ENCODE peak calls at places on chromosome 2, in ten cellular contexts. W is WERI-Rb-1; L is GM12865; I is Caco-2; G is midbrain; V is 8988T; C is smooth muscle cell of the brain vasculature; J is pons; K is stimulated activated CD4-positive, alpha-beta T cell treated with anti-CD3 and anti-CD28 coated beads, TNF-alpha, amount 100 ng/mL, for 24 hours; X is right lobe of liver. E is an unnamed sample.

GRCh38 chr2:236133410-236134012 is 34.7 kb downstream of the GBX2 start:
- DNase-seq in G (no peak), J (no peak), L (no peak), V (no peak), W (no peak), X (no peak), K (no peak), I (no peak), C (no peak), E (no peak)

GRCh38 chr2:20457027-20457426 is 10.2 kb downstream of the RHOB start:
- DNase-seq in K (peak), L (no peak), I (no peak), V (no peak), C (no peak), W (peak), G (no peak), X (no peak), J (no peak), E (no peak)

GRCh38 chr2:3475771-3476170 is 43.6 kb downstream of the ADI1 start:
- DNase-seq in G (no peak), L (no peak), X (no peak), J (no peak), K (no peak), I (no peak), V (no peak), C (no peak), W (no peak), E (no peak)

GRCh38 chr2:201257941-201258665 is 2.2 kb upstream of the CASP8 start:
- DNase-seq in L (peak), V (no peak), I (peak), K (peak), W (no peak), X (peak), G (peak), J (no peak), C (peak), E (peak)

GRCh38 chr2:65033178-65033577 is 23.0 kb upstream of the CEP68 start:
- DNase-seq in G (no peak), V (peak), K (no peak), X (no peak), L (peak), C (no peak), I (no peak), W (no peak), J (no peak), E (no peak)

GRCh38 chr2:237577458-237577857 is 11.1 kb downstream of the PRLH start:
- DNase-seq in I (no peak), X (no peak), L (no peak), C (no peak), W (no peak), K (no peak), V (no peak), G (no peak), J (no peak), E (no peak)

GRCh38 chr2:134780977-134781376 is 57.4 kb upstream of the ACMSD start:
- DNase-seq in C (no peak), W (no peak), L (no peak), J (no peak), G (no peak), I (no peak), K (no peak), X (no peak), V (no peak), E (no peak)

GRCh38 chr2:156156580-156156979 is 175.9 kb downstream of the NR4A2 start:
- DNase-seq in K (no peak), V (no peak), W (no peak), I (no peak), G (no peak), J (no peak), L (no peak), C (no peak), X (no peak), E (no peak)

GRCh38 chr2:186664644-186665043 is 29.2 kb upstream of the FAM171B start:
- DNase-seq in K (no peak), I (no peak), L (no peak), C (no peak), J (no peak), X (no peak), W (no peak), G (no peak), V (no peak), E (no peak)

E was measured in stimulated activated effector memory CD8-positive, alpha-beta T cell treated with anti-CD3 and anti-CD28 coated beads, Interleukin-12 subunit alpha, Interleukin-12 subunit beta, amount 100 ng/mL, for 72 hours.